ENCODE peak calls at places on chromosomes 5 and 9, in seven cellular contexts. One of them, this sample, is unnamed.

GRCh38 chr5:36305571-36306326 is 4.0 kb upstream of the RANBP3L start:
- DNase-seq in brain pericyte: peak; percentile 88
- DNase-seq in activated CD8-positive, alpha-beta memory T cell treated with anti-CD3 and anti-CD28 coated beads for 1 hour: no peak
- DNase-seq in EL: peak; percentile 54
- DNase-seq in transverse colon: peak; percentile 39
- DNase-seq in GM10248: peak; percentile 30
- DNase-seq in iPS DF 19.7: no peak
- DNase-seq in this sample: peak; percentile 5

GRCh38 chr5:135269828-135270545 is 129.0 kb downstream of the MACROH2A1 start:
- DNase-seq in brain pericyte: no peak
- DNase-seq in activated CD8-positive, alpha-beta memory T cell treated with anti-CD3 and anti-CD28 coated beads for 1 hour: no peak
- DNase-seq in EL: peak; percentile 90
- DNase-seq in transverse colon: no peak
- DNase-seq in GM10248: no peak
- DNase-seq in iPS DF 19.7: no peak
- DNase-seq in this sample: no peak

GRCh38 chr5:52693279-52693678 is 94.4 kb upstream of the ITGA1 start:
- DNase-seq in brain pericyte: no peak
- DNase-seq in activated CD8-positive, alpha-beta memory T cell treated with anti-CD3 and anti-CD28 coated beads for 1 hour: peak; percentile 11
- DNase-seq in EL: peak; percentile 45
- DNase-seq in transverse colon: peak; percentile 15
- DNase-seq in GM10248: peak; percentile 20
- DNase-seq in iPS DF 19.7: no peak
- DNase-seq in this sample: no peak

GRCh38 chr9:123073991-123074422 is 40.5 kb downstream of the GPR21 start:
- DNase-seq in brain pericyte: no peak
- DNase-seq in activated CD8-positive, alpha-beta memory T cell treated with anti-CD3 and anti-CD28 coated beads for 1 hour: no peak
- DNase-seq in EL: peak; percentile 78
- DNase-seq in transverse colon: no peak
- DNase-seq in GM10248: no peak
- DNase-seq in iPS DF 19.7: no peak
- DNase-seq in this sample: no peak

GRCh38 chr5:98464737-98465330 is 308.6 kb upstream of the RGMB start:
- DNase-seq in brain pericyte: no peak
- DNase-seq in activated CD8-positive, alpha-beta memory T cell treated with anti-CD3 and anti-CD28 coated beads for 1 hour: no peak
- DNase-seq in EL: no peak
- DNase-seq in transverse colon: no peak
- DNase-seq in GM10248: no peak
- DNase-seq in iPS DF 19.7: no peak
- DNase-seq in this sample: no peak

GRCh38 chr9:1005043-1005667 is 28.7 kb downstream of the DMRT3 start:
- DNase-seq in brain pericyte: no peak
- DNase-seq in activated CD8-positive, alpha-beta memory T cell treated with anti-CD3 and anti-CD28 coated beads for 1 hour: no peak
- DNase-seq in EL: peak; percentile 56
- DNase-seq in transverse colon: no peak
- DNase-seq in GM10248: peak; percentile 54
- DNase-seq in iPS DF 19.7: peak; percentile 71
- DNase-seq in this sample: peak; percentile 39

GRCh38 chr5:67095346-67095871 is 101.2 kb downstream of the CD180 start:
- DNase-seq in brain pericyte: no peak
- DNase-seq in activated CD8-positive, alpha-beta memory T cell treated with anti-CD3 and anti-CD28 coated beads for 1 hour: no peak
- DNase-seq in EL: peak; percentile 8
- DNase-seq in transverse colon: peak; percentile 72
- DNase-seq in GM10248: no peak
- DNase-seq in iPS DF 19.7: no peak
- DNase-seq in this sample: no peak

GRCh38 chr5:171426680-171427079 is 7.2 kb downstream of the FGF18 start:
- DNase-seq in brain pericyte: no peak
- DNase-seq in activated CD8-positive, alpha-beta memory T cell treated with anti-CD3 and anti-CD28 coated beads for 1 hour: no peak
- DNase-seq in EL: no peak
- DNase-seq in transverse colon: no peak
- DNase-seq in GM10248: no peak
- DNase-seq in iPS DF 19.7: no peak
- DNase-seq in this sample: no peak

GRCh38 chr9:93575706-93576295 is 583 bp upstream of the PHF2 start:
- DNase-seq in brain pericyte: no peak
- DNase-seq in activated CD8-positive, alpha-beta memory T cell treated with anti-CD3 and anti-CD28 coated beads for 1 hour: peak; percentile 51
- DNase-seq in EL: peak; percentile 65
- DNase-seq in transverse colon: peak; percentile 55
- DNase-seq in GM10248: peak; percentile 70
- DNase-seq in iPS DF 19.7: no peak
- DNase-seq in this sample: no peak

GRCh38 chr5:63878788-63879187 is 83.5 kb downstream of the HTR1A start:
- DNase-seq in brain pericyte: no peak
- DNase-seq in activated CD8-positive, alpha-beta memory T cell treated with anti-CD3 and anti-CD28 coated beads for 1 hour: no peak
- DNase-seq in EL: no peak
- DNase-seq in transverse colon: no peak
- DNase-seq in GM10248: no peak
- DNase-seq in iPS DF 19.7: no peak
- DNase-seq in this sample: peak; percentile 9

GRCh38 chr5:165361143-165361542 is 1855.7 kb downstream of the MAT2B start:
- DNase-seq in brain pericyte: no peak
- DNase-seq in activated CD8-positive, alpha-beta memory T cell treated with anti-CD3 and anti-CD28 coated beads for 1 hour: no peak
- DNase-seq in EL: no peak
- DNase-seq in transverse colon: no peak
- DNase-seq in GM10248: no peak
- DNase-seq in iPS DF 19.7: no peak
- DNase-seq in this sample: no peak

GRCh38 chr5:150486402-150487198 is 21.3 kb upstream of the NDST1 start:
- DNase-seq in brain pericyte: no peak
- DNase-seq in activated CD8-positive, alpha-beta memory T cell treated with anti-CD3 and anti-CD28 coated beads for 1 hour: peak; percentile 14
- DNase-seq in EL: peak; percentile 61
- DNase-seq in transverse colon: peak; percentile 57
- DNase-seq in GM10248: peak; percentile 60
- DNase-seq in iPS DF 19.7: peak; percentile 75
- DNase-seq in this sample: no peak

GRCh38 chr9:112784020-112784788 is 33.6 kb downstream of the SNX30 start:
- DNase-seq in brain pericyte: no peak
- DNase-seq in activated CD8-positive, alpha-beta memory T cell treated with anti-CD3 and anti-CD28 coated beads for 1 hour: no peak
- DNase-seq in EL: peak; percentile 23
- DNase-seq in transverse colon: no peak
- DNase-seq in GM10248: no peak
- DNase-seq in iPS DF 19.7: no peak
- DNase-seq in this sample: peak; percentile 13

GRCh38 chr5:73851782-73852181 is 225.8 kb downstream of the ARHGEF28 start:
- DNase-seq in brain pericyte: no peak
- DNase-seq in activated CD8-positive, alpha-beta memory T cell treated with anti-CD3 and anti-CD28 coated beads for 1 hour: no peak
- DNase-seq in EL: no peak
- DNase-seq in transverse colon: no peak
- DNase-seq in GM10248: no peak
- DNase-seq in iPS DF 19.7: no peak
- DNase-seq in this sample: no peak

GRCh38 chr5:177430146-177430951 is 3.9 kb downstream of the GRK6 start:
- DNase-seq in brain pericyte: no peak
- DNase-seq in activated CD8-positive, alpha-beta memory T cell treated with anti-CD3 and anti-CD28 coated beads for 1 hour: no peak
- DNase-seq in EL: no peak
- DNase-seq in transverse colon: peak; percentile 66
- DNase-seq in GM10248: peak; percentile 60
- DNase-seq in iPS DF 19.7: no peak
- DNase-seq in this sample: no peak

This sample was measured in iPS DF 6.9.